ENCODE peak calls at places on chromosomes 13 and 19, in four cellular contexts. One of them, this sample, is unnamed.

GRCh38 chr13:100608906-100609305 is 20.3 kb upstream of the GGACT start:
- DNase-seq in stomach: no peak
- DNase-seq in transverse colon: peak
- DNase-seq in endothelial cell of umbilical vein: peak
- DNase-seq in this sample: no peak

GRCh38 chr13:60482012-60482411 is 85.0 kb downstream of the TDRD3 start:
- DNase-seq in transverse colon: no peak
- DNase-seq in stomach: no peak
- DNase-seq in endothelial cell of umbilical vein: no peak
- DNase-seq in this sample: no peak

GRCh38 chr13:46542833-46543232 is 10.1 kb upstream of the LRCH1 start:
- DNase-seq in transverse colon: no peak
- DNase-seq in stomach: no peak
- DNase-seq in endothelial cell of umbilical vein: no peak
- DNase-seq in this sample: no peak

GRCh38 chr19:4675346-4675745 is 5.2 kb upstream of the MYDGF start:
- DNase-seq in transverse colon: no peak
- DNase-seq in endothelial cell of umbilical vein: no peak
- DNase-seq in stomach: no peak
- DNase-seq in this sample: no peak

GRCh38 chr13:111508902-111509509 is 188.6 kb downstream of the TEX29 start:
- DNase-seq in endothelial cell of umbilical vein: no peak
- DNase-seq in transverse colon: no peak
- DNase-seq in stomach: peak
- DNase-seq in this sample: no peak

GRCh38 chr19:1247747-1248453 is 483 bp upstream of the MIDN start:
- DNase-seq in endothelial cell of umbilical vein: peak
- DNase-seq in transverse colon: peak
- DNase-seq in stomach: peak
- DNase-seq in this sample: peak

GRCh38 chr13:113491418-113491883 is 940 bp upstream of the DCUN1D2 start:
- DNase-seq in stomach: peak
- DNase-seq in endothelial cell of umbilical vein: peak
- DNase-seq in transverse colon: peak
- DNase-seq in this sample: no peak

GRCh38 chr19:20060282-20060681 is 17.5 kb upstream of the ZNF90 start:
- DNase-seq in stomach: no peak
- DNase-seq in endothelial cell of umbilical vein: no peak
- DNase-seq in transverse colon: no peak
- DNase-seq in this sample: no peak

GRCh38 chr19:18594824-18595373 is 6.3 kb downstream of the REX1BD start:
- DNase-seq in endothelial cell of umbilical vein: no peak
- DNase-seq in transverse colon: no peak
- DNase-seq in stomach: no peak
- DNase-seq in this sample: no peak

GRCh38 chr13:42593719-42594012 is 19.7 kb downstream of the TNFSF11 start:
- DNase-seq in transverse colon: no peak
- DNase-seq in stomach: no peak
- DNase-seq in endothelial cell of umbilical vein: no peak
- DNase-seq in this sample: no peak

GRCh38 chr13:41900918-41901317 is 60.0 kb downstream of the VWA8 start:
- DNase-seq in endothelial cell of umbilical vein: no peak
- DNase-seq in stomach: no peak
- DNase-seq in transverse colon: no peak
- DNase-seq in this sample: no peak

GRCh38 chr19:58551577-58552471 is 3.1 kb downstream of the CHMP2A start:
- DNase-seq in transverse colon: no peak
- DNase-seq in stomach: no peak
- DNase-seq in endothelial cell of umbilical vein: no peak
- DNase-seq in this sample: no peak

GRCh38 chr19:48965806-48966540 is 864 bp downstream of the FTL start:
- DNase-seq in stomach: peak
- DNase-seq in endothelial cell of umbilical vein: peak
- DNase-seq in transverse colon: peak
- DNase-seq in this sample: peak

GRCh38 chr19:45767881-45768643 is 990 bp downstream of the SIX5 start:
- DNase-seq in transverse colon: peak
- DNase-seq in endothelial cell of umbilical vein: peak
- DNase-seq in stomach: peak
- DNase-seq in this sample: peak

GRCh38 chr13:30398601-30399072 is 23.7 kb upstream of the UBE2L5 start:
- DNase-seq in stomach: no peak
- DNase-seq in endothelial cell of umbilical vein: no peak
- DNase-seq in transverse colon: peak
- DNase-seq in this sample: no peak

GRCh38 chr13:93169980-93170379 is 56.6 kb upstream of the GPC6 start:
- DNase-seq in stomach: no peak
- DNase-seq in transverse colon: no peak
- DNase-seq in endothelial cell of umbilical vein: no peak
- DNase-seq in this sample: no peak

GRCh38 chr13:87122551-87122950 is 548.6 kb upstream of the SLITRK5 start:
- DNase-seq in transverse colon: no peak
- DNase-seq in endothelial cell of umbilical vein: no peak
- DNase-seq in stomach: no peak
- DNase-seq in this sample: no peak

GRCh38 chr19:35038623-35039512 is 2.7 kb upstream of the HPN start:
- DNase-seq in stomach: no peak
- DNase-seq in endothelial cell of umbilical vein: no peak
- DNase-seq in transverse colon: no peak
- DNase-seq in this sample: no peak

GRCh38 chr19:44332145-44332544 is 24.3 kb downstream of the ZNF112 start:
- DNase-seq in endothelial cell of umbilical vein: no peak
- DNase-seq in stomach: no peak
- DNase-seq in transverse colon: no peak
- DNase-seq in this sample: no peak

GRCh38 chr13:70380809-70381208 is 272.6 kb upstream of the KLHL1 start:
- DNase-seq in stomach: no peak
- DNase-seq in endothelial cell of umbilical vein: no peak
- DNase-seq in transverse colon: no peak
- DNase-seq in this sample: no peak

GRCh38 chr19:8209965-8210659 is 942 bp downstream of the CERS4 start:
- DNase-seq in endothelial cell of umbilical vein: no peak
- DNase-seq in transverse colon: no peak
- DNase-seq in stomach: no peak
- DNase-seq in this sample: no peak

GRCh38 chr19:6706633-6706958 is 13.9 kb downstream of the C3 start:
- DNase-seq in transverse colon: no peak
- DNase-seq in endothelial cell of umbilical vein: no peak
- DNase-seq in stomach: no peak
- DNase-seq in this sample: no peak

GRCh38 chr19:33405491-33406461 is 32.3 kb downstream of the CEBPG start:
- DNase-seq in stomach: no peak
- DNase-seq in transverse colon: no peak
- DNase-seq in endothelial cell of umbilical vein: no peak
- DNase-seq in this sample: peak

GRCh38 chr13:67971291-67971690 is 741.2 kb upstream of the PCDH9 start:
- DNase-seq in endothelial cell of umbilical vein: no peak
- DNase-seq in transverse colon: no peak
- DNase-seq in stomach: no peak
- DNase-seq in this sample: no peak

GRCh38 chr19:45864629-45865082 is 530 bp downstream of the FOXA3 start:
- DNase-seq in transverse colon: no peak
- DNase-seq in endothelial cell of umbilical vein: no peak
- DNase-seq in stomach: no peak
- DNase-seq in this sample: no peak

GRCh38 chr13:54029226-54029625 is 1000.6 kb downstream of the OLFM4 start:
- DNase-seq in transverse colon: no peak
- DNase-seq in stomach: no peak
- DNase-seq in endothelial cell of umbilical vein: no peak
- DNase-seq in this sample: no peak

GRCh38 chr13:24074687-24075086 is 85.8 kb upstream of the SPATA13 start:
- DNase-seq in endothelial cell of umbilical vein: peak
- DNase-seq in stomach: peak
- DNase-seq in transverse colon: no peak
- DNase-seq in this sample: no peak

GRCh38 chr13:80141114-80141849 is 199.6 kb downstream of the SPRY2 start:
- DNase-seq in endothelial cell of umbilical vein: peak
- DNase-seq in stomach: peak
- DNase-seq in transverse colon: no peak
- DNase-seq in this sample: no peak

GRCh38 chr13:99911965-99912566 is 59.5 kb downstream of the ZIC5 start:
- DNase-seq in stomach: no peak
- DNase-seq in endothelial cell of umbilical vein: no peak
- DNase-seq in transverse colon: no peak
- DNase-seq in this sample: no peak

GRCh38 chr19:18441804-18442788 is 4.2 kb upstream of the ISYNA1 start:
- DNase-seq in stomach: no peak
- DNase-seq in endothelial cell of umbilical vein: no peak
- DNase-seq in transverse colon: no peak
- DNase-seq in this sample: no peak

GRCh38 chr19:38840583-38840968 is 9.0 kb upstream of the ECH1 start:
- DNase-seq in stomach: no peak
- DNase-seq in endothelial cell of umbilical vein: no peak
- DNase-seq in transverse colon: no peak
- DNase-seq in this sample: no peak

GRCh38 chr19:38841180-38841766 is 8.5 kb downstream of the HNRNPL start:
- DNase-seq in stomach: no peak
- DNase-seq in endothelial cell of umbilical vein: no peak
- DNase-seq in transverse colon: no peak
- DNase-seq in this sample: no peak

GRCh38 chr19:38843175-38843758 is 6.5 kb downstream of the HNRNPL start:
- DNase-seq in endothelial cell of umbilical vein: no peak
- DNase-seq in transverse colon: no peak
- DNase-seq in stomach: no peak
- DNase-seq in this sample: no peak

GRCh38 chr19:38842439-38843174 is 7.2 kb downstream of the HNRNPL start:
- DNase-seq in endothelial cell of umbilical vein: no peak
- DNase-seq in transverse colon: peak
- DNase-seq in stomach: no peak
- DNase-seq in this sample: no peak

GRCh38 chr19:38841787-38842438 is 7.9 kb downstream of the HNRNPL start:
- DNase-seq in transverse colon: no peak
- DNase-seq in endothelial cell of umbilical vein: no peak
- DNase-seq in stomach: no peak
- DNase-seq in this sample: no peak
- TF ChIP-seq POLR2AphosphoS5 in transverse colon: peak
- TF ChIP-seq POLR2AphosphoS5 in endothelial cell of umbilical vein: no peak
- TF ChIP-seq POLR2AphosphoS5 in stomach: no peak
- TF ChIP-seq POLR2AphosphoS5 in this sample: no peak

GRCh38 chr19:14091086-14091884 is 734 bp upstream of the SAMD1 start:
- DNase-seq in stomach: no peak
- DNase-seq in transverse colon: peak
- DNase-seq in endothelial cell of umbilical vein: peak
- DNase-seq in this sample: no peak
- TF ChIP-seq CTCF in stomach: no peak
- TF ChIP-seq CTCF in transverse colon: no peak
- TF ChIP-seq CTCF in endothelial cell of umbilical vein: peak
- TF ChIP-seq CTCF in this sample: no peak

DNA sequence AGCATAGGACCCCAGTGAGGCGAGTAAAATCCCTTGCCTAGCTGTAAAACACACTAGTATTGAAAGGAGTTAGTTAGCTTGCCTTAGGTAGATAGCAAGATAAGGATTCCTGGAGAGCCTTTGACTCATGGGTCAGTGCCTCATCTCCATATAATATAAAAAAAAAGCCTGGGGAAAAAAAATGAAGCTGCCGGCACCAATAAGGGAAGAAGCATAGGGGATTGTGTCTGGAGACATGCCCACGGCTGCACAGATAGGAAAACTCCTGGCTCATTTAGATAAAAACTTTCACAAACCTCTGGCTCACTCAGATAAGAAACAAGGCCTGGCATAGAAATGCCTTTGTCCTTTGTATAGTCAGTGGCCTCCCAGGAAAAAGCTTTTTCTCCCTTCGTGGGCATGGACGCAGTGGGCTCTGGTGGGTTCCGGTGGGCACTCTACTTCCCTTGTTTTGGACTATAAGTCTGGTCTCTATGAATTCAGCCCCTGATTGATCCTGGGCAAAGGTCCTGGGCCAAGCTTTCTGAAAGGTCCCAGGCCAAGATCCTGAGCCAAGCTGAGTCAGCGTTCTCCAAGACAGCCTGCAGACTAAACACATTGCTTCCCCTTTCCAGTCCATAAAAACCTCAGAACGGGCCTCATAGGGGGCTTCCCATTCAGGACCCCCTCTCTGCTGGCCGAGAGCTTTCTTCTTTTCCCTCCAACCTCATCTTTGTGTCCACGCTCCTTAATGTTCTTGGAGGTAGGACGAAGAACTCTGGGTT is 4.9 kb upstream of the OR7A17 start:
- DNase-seq in transverse colon: peak
- DNase-seq in stomach: no peak
- DNase-seq in endothelial cell of umbilical vein: no peak
- DNase-seq in this sample: peak
- TF ChIP-seq POLR2AphosphoS5 in transverse colon: no peak
- TF ChIP-seq POLR2AphosphoS5 in stomach: no peak
- TF ChIP-seq POLR2AphosphoS5 in endothelial cell of umbilical vein: no peak
- TF ChIP-seq POLR2AphosphoS5 in this sample: no peak

GRCh38 chr13:59261928-59262488 is 901.7 kb downstream of the DIAPH3 start:
- DNase-seq in endothelial cell of umbilical vein: peak
- DNase-seq in stomach: no peak
- DNase-seq in transverse colon: no peak
- DNase-seq in this sample: no peak
- TF ChIP-seq CTCF in endothelial cell of umbilical vein: no peak
- TF ChIP-seq CTCF in stomach: no peak
- TF ChIP-seq CTCF in transverse colon: no peak
- TF ChIP-seq CTCF in this sample: no peak

GRCh38 chr19:15284896-15285295 is 47.4 kb downstream of the BRD4 start:
- DNase-seq in stomach: no peak
- DNase-seq in endothelial cell of umbilical vein: no peak
- DNase-seq in transverse colon: no peak
- DNase-seq in this sample: no peak

GRCh38 chr19:15284091-15284490 is 48.2 kb downstream of the BRD4 start:
- DNase-seq in transverse colon: no peak
- DNase-seq in stomach: no peak
- DNase-seq in endothelial cell of umbilical vein: no peak
- DNase-seq in this sample: no peak

GRCh38 chr19:15287496-15287895 is 44.8 kb downstream of the BRD4 start:
- DNase-seq in stomach: no peak
- DNase-seq in transverse colon: no peak
- DNase-seq in endothelial cell of umbilical vein: no peak
- DNase-seq in this sample: no peak

GRCh38 chr19:15286688-15287355 is 45.5 kb downstream of the BRD4 start:
- DNase-seq in stomach: no peak
- DNase-seq in transverse colon: no peak
- DNase-seq in endothelial cell of umbilical vein: peak
- DNase-seq in this sample: no peak

DNA sequence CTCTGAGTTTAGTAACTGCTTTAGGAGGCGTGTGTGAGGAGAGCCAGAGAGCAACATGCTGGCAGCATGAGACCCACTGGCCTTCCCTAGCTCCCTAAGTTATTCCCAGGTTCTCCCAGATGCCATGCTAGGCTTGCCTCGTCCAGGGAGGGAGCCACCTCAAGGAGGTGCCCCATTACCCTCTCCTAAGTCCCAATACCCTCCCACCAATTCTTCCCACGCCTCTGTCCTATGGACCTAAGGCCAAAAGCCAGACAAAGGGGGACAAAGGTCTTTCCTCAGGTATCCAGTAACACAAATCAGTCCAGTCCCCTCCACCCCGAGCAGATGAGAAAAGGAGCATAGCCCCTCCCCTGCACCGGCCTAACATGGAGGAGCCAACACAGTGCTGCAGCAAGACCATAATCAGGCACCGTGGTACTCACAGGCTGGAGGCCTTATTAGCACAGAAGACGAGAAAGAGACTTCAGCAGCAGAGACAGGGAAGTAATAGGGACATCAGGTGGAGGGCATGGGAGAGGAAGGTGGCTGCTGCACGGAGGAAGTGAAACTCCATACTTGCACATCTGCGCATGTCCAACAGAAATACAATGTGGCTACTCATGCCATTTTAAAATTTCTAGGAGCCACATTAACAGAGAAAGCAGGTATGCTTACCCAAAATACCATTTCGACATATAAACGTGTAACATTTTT is 46.3 kb downstream of the BRD4 start:
- DNase-seq in stomach: no peak
- DNase-seq in transverse colon: no peak
- DNase-seq in endothelial cell of umbilical vein: no peak
- DNase-seq in this sample: no peak
- TF ChIP-seq POLR2AphosphoS5 in stomach: no peak
- TF ChIP-seq POLR2AphosphoS5 in transverse colon: no peak
- TF ChIP-seq POLR2AphosphoS5 in endothelial cell of umbilical vein: no peak
- TF ChIP-seq POLR2AphosphoS5 in this sample: no peak